ENCODE peak calls at places on chromosomes 6 and 20, in four cellular contexts. J is adrenal gland, H is pancreas, T is SK-N-SH. N is an unnamed sample. For H3K36me3 and H3K4me1, the result is how much of the 10 kb centered on the place peaks cover.

GRCh38 chr6:63792846-63793245 is 157.2 kb downstream of the PHF3 start:
- DNase-seq in J (no peak), H (no peak), T (no peak), N (no peak)

GRCh38 chr6:121723623-121724022 is 288.2 kb downstream of the GJA1 start:
- DNase-seq in T (no peak), H (no peak), J (no peak), N (no peak)

GRCh38 chr6:100035873-100036653 is 42.0 kb upstream of the MCHR2 start:
- DNase-seq in T (no peak), J (no peak), H (no peak), N (no peak)

GRCh38 chr6:104227502-104227901 is 632.2 kb downstream of the HACE1 start:
- DNase-seq in H (no peak), J (no peak), T (no peak), N (no peak)

GRCh38 chr20:59164681-59165388 is 1.2 kb downstream of the ZNF831 start:
- DNase-seq in T (no peak), J (no peak), H (no peak), N (no peak)

GRCh38 chr6:108621117-108621516 is 60.4 kb downstream of the FOXO3 start:
- DNase-seq in J (peak), H (no peak), T (no peak), N (peak)

GRCh38 chr20:17620371-17621228 is 50.7 kb downstream of the DSTN start:
- DNase-seq in T (peak), J (peak), H (peak), N (no peak)

GRCh38 chr20:20969701-20970100 is 136.5 kb downstream of the LINC00237 start:
- DNase-seq in J (no peak), T (no peak), H (no peak), N (no peak)

GRCh38 chr6:45420909-45421699 is 43.4 kb upstream of the SUPT3H start:
- DNase-seq in H (no peak), T (no peak), J (no peak), N (no peak)

GRCh38 chr6:167827588-167828324 is 1.0 kb downstream of the AFDN start:
- DNase-seq in H (peak), J (peak), T (peak), N (peak)

GRCh38 chr20:64006902-64007301 is 26.0 kb downstream of the PRPF6 start:
- DNase-seq in J (no peak), T (no peak), H (no peak), N (no peak)

GRCh38 chr6:81937296-81937937 is 184.9 kb upstream of the TENT5A start:
- DNase-seq in J (no peak), T (no peak), H (no peak), N (no peak)

GRCh38 chr6:136783495-136784270 is 8.6 kb downstream of the MAP3K5 start:
- DNase-seq in J (peak), T (no peak), H (no peak), N (no peak)

GRCh38 chr20:47440857-47441773 is 60.6 kb upstream of the NCOA3 start:
- DNase-seq in T (no peak), H (no peak), J (no peak), N (no peak)

GRCh38 chr20:37539956-37540455 is 12.3 kb upstream of the BLCAP start:
- DNase-seq in J (no peak), T (no peak), H (no peak), N (no peak)

GRCh38 chr6:55281215-55281614 is 46.1 kb upstream of the GFRAL start:
- DNase-seq in J (no peak), H (no peak), T (no peak), N (no peak)

GRCh38 chr6:55277628-55278003 is 49.7 kb upstream of the GFRAL start:
- DNase-seq in J (no peak), T (no peak), H (no peak), N (no peak)

GRCh38 chr6:55282145-55282544 is 45.1 kb upstream of the GFRAL start:
- DNase-seq in H (no peak), J (no peak), T (no peak), N (no peak)

DNA sequence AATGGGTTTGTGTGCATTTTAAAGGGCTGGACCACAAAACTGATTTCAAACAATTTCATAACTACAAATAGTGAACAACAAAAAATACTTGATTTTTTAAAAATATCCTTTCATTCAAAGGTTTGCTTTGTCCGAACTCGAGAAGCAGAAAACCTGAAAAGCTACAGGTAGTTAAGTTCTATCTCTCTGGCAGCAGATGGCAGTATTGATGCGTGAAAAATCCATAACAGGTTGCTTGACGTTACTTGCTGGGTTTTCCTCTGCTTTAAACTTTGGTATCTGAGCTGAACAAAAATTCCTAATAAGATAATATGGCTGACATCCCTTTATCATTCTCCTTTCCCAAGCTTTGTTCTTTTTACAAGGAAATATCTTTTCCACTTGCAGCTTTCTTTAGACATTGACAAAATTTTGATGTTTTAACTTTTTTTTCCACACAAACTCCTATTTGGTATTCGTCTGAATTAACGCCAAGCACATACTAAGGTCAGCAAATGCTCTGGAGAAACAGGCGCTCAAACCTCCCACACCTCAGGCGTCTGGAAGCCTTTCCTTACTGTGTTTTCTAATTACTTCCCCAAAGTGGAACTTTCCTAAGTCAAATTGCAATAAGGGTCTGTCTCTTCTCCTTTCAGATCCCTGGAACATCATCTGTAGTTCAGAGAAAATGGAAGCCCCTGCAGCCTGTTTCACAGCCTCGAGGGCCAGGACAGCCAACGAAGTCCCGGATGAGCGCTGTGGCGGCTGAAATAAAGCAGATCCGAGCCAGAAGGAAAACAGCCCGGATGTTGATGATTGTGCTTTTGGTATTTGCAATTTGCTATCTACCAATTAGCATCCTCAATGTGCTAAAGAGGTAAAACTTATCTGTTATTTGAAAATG is 50.3 kb upstream of the GFRAL start:
- DNase-seq in T (peak), J (peak), H (no peak), N (peak)
- H3K36me3 ChIP-seq in T (under half), J (under half), H (under half), N (under half)

DNA sequence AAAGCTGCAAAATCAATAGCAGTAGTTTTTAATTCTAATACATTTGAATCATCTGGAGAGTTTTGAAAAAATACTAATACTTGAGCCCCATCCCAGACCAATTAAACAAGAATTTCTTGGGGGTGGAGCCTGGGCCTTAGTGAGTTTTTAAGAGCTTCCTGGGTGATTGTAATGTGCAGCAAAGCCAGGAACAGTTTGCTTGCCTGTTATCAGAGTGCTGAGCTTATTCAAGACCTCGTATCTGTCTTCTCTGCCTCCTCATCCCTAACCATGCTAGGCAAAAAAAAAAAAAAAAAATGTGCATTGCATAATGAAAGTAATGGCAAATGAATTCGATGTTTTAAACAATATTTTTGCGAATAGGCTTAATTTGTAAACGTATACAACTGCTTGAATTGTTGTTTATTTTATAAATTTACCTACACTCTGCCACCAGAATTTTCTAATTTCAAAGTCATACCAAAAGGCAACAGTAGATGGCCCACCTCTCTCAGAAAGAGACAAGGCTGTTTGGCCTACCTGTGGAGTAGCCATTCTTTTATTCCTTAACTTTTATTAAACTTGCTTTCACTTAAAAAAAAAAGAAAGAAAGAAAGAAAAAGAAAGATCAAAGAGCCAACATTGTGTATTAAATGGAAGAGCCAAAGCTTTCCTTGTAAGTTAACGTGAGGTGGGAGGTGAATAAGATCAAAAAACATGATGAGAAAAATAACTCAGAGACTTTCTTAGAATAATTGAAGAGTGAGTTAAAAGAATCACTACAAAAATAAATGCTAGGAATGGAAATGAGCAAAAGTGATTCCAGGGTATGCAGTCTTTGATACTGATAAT is 36.2 kb upstream of the MYB start:
- DNase-seq in J (peak), H (no peak), T (peak), N (no peak)
- TF ChIP-seq CTCF in J (peak), H (peak), T (peak), N (peak)

GRCh38 chr6:37279366-37280134 is 21.6 kb upstream of the TMEM217 start:
- DNase-seq in J (no peak), T (no peak), H (no peak), N (no peak)
- H3K4me1 ChIP-seq in J (under half), T (under half), H (under half), N (under half)

GRCh38 chr6:53336070-53336469 is 12.7 kb downstream of the ELOVL5 start:
- DNase-seq in J (no peak), H (no peak), T (no peak), N (no peak)
- H3K36me3 ChIP-seq in J (under half), H (under half), T (under half), N (under half)

DNA sequence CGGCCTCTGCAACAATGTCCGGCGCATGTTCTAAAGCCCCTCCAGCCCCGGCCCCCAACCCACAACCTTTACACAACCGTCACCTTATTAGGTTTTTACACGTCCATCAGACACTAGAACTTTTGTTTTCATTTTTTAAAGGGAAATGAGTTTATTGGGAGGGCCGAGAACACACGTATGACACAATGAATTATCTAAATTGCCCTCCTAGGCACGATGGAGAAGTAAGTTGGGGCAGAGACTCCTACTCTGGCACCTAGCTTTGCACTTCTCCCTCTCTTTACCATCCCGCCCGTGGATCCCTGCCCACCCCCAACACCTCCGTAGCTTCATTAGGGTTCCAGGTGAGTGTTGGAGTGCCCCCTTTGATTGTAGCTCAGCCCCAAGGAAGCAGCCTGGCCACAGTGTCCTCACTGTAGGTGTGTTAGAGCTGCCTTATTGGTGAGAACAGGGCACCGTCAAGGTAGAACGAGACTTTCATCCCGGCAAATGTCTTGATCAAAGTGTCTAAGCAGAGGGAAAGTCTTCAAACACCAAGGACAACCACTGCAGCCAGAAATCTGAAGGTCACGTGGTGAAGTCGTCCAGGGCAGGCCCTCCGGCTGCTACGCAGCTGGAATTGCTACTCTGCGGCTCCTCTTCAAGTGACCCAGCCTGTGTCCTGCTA is 1.4 kb upstream of the DLL1 start:
- DNase-seq in H (no peak), J (no peak), T (peak), N (peak)
- TF ChIP-seq CTCF in H (no peak), J (no peak), T (no peak), N (no peak)

DNA sequence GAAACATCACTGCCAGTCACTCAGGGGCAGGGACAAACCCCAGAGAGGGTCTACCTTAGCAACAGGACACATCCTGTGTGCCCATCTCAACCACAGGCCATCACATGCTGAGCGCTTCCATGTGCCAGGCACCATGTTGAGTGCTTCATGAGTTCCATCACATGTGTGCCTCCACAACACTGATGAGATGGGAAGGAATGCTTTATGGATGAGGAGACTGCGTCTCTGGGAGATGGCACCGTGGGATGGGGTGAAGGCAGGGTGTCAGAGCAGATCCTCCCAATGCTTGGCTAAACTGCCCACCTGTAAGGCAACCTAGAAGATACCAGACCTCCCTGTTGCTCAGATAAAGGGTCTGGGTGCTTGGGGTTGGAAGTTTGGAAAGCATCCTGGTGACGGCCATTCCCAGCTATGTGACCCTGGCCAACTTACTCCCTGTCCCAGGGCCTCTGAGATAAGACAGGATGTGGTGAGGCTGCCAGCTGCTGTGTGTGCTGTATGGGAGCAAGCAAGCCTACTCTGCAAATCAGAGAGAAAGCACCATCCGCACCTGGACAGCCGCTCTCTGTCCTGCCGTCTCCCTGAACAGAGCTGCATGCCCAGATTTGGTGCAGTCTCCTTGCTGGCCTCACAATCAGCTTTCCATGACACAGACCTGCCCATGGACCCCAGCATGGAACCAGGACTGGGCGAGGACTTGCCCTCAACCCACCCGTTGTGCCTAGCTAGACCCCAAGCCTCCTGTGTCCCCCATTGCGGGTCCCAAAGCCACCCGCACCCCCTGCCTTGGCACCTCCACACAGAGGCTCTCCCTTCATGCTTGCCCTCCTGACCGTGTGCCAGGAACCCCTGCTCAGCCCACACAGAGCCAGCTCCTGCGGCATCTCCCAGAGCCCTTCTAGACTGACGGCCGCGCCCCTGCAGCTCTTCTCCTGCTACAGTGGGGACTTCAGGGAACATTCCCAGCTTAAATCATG is 143.7 kb downstream of the SYNDIG1 start:
- DNase-seq in T (no peak), J (no peak), H (no peak), N (peak)
- H3K4me1 ChIP-seq in T (under half), J (under half), H (under half), N (under half)

DNA sequence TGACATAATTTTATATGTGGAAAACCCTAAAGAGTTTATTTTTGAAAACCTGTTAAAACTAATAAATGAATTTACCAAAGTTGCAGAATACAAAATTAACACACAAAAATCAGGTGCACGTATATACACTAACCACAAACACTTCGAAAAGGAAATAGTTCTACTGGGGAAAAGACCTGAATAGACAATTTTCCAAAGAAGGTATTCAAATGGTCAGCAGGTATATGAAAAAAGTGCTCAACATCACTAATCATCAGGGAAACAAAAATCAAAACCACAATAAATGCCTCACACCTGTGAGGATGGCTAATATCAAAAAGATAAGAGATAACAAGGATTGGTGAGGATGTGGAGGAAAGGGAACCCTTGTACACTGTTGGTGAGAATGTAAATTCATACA is 110.6 kb downstream of the PXDC1 start:
- DNase-seq in T (no peak), H (no peak), J (no peak), N (no peak)
- H3K36me3 ChIP-seq in T (under half), H (under half), J (under half), N (under half)

N was measured in endodermal cell.